ENCODE peak calls at places on chromosomes 5 and 9, in five cellular contexts. X is IMR-90, C is upper lobe of right lung, W is spleen, N is colonic mucosa. Z is an unnamed sample.

GRCh38 chr9:130662927-130663257 is 1.5 kb upstream of the PRDM12 start:
- DNase-seq in X (no peak), C (no peak), W (no peak), N (no peak), Z (no peak)

GRCh38 chr9:2181794-2182193 is 166.6 kb downstream of the SMARCA2 start:
- DNase-seq in X (peak; percentile 7), C (no peak), W (no peak), N (no peak), Z (no peak)

GRCh38 chr9:135332979-135333748 is 146.4 kb upstream of the PPP1R26 start:
- DNase-seq in X (no peak), C (peak; percentile 42), W (no peak), N (no peak), Z (peak; percentile 33)

GRCh38 chr5:142201471-142201887 is 92.9 kb downstream of the NDFIP1 start:
- DNase-seq in X (peak; percentile 99), C (no peak), W (no peak), N (no peak), Z (no peak)

GRCh38 chr5:112097768-112098167 is 321.3 kb downstream of the EPB41L4A start:
- DNase-seq in X (no peak), C (no peak), W (no peak), N (no peak), Z (no peak)

GRCh38 chr5:126120939-126121338 is 302.3 kb upstream of the GRAMD2B start:
- DNase-seq in X (no peak), C (no peak), W (no peak), N (no peak), Z (no peak)

GRCh38 chr5:173925449-173926071 is 37.4 kb downstream of the CPEB4 start:
- DNase-seq in X (peak; percentile 57), C (no peak), W (peak; percentile 82), N (peak; percentile 66), Z (no peak)

GRCh38 chr5:74766348-74766886 is 500 bp downstream of the GFM2 start:
- DNase-seq in X (peak; percentile 64), C (no peak), W (no peak), N (peak; percentile 24), Z (no peak)

GRCh38 chr9:137590123-137590468 is 216 bp downstream of the ZMYND19 start:
- DNase-seq in X (no peak), C (no peak), W (no peak), N (no peak), Z (no peak)

GRCh38 chr5:176796411-176796810 is 13.9 kb upstream of the UNC5A start:
- DNase-seq in X (no peak), C (no peak), W (no peak), N (no peak), Z (no peak)

GRCh38 chr9:126625329-126626116 is 11.8 kb downstream of the LMX1B start:
- DNase-seq in X (no peak), C (no peak), W (no peak), N (no peak), Z (no peak)

GRCh38 chr5:140165921-140166270 is 9.1 kb upstream of the CYSTM1 start:
- DNase-seq in X (no peak), C (no peak), W (no peak), N (no peak), Z (no peak)

GRCh38 chr9:69421908-69422801 is 97.1 kb downstream of the ENTREP1 start:
- DNase-seq in X (peak; percentile 59), C (no peak), W (no peak), N (peak; percentile 62), Z (no peak)

GRCh38 chr5:10660135-10660534 is 96.3 kb downstream of the ANKRD33B start:
- DNase-seq in X (no peak), C (no peak), W (no peak), N (no peak), Z (peak; percentile 51)

GRCh38 chr9:108271646-108272349 is 584.0 kb downstream of the ACTL7B start:
- DNase-seq in X (peak; percentile 88), C (no peak), W (no peak), N (peak; percentile 78), Z (no peak)

GRCh38 chr5:102921341-102922047 is 166.4 kb downstream of the PAM start:
- DNase-seq in X (peak; percentile 29), C (no peak), W (no peak), N (no peak), Z (no peak)

GRCh38 chr9:136720251-136720886 is 8.0 kb downstream of the DIPK1B start:
- DNase-seq in X (no peak), C (no peak), W (no peak), N (no peak), Z (no peak)

GRCh38 chr9:86036555-86036954 is 62.8 kb downstream of the GOLM1 start:
- DNase-seq in X (no peak), C (no peak), W (no peak), N (no peak), Z (no peak)

GRCh38 chr9:77960356-77961153 is 71.1 kb downstream of the GNAQ start:
- DNase-seq in X (no peak), C (no peak), W (no peak), N (no peak), Z (no peak)

GRCh38 chr9:93086445-93087224 is 9.4 kb upstream of the CARD19 start:
- DNase-seq in X (no peak), C (peak; percentile 25), W (peak; percentile 28), N (peak; percentile 55), Z (no peak)

GRCh38 chr5:77239126-77239741 is 28.8 kb downstream of the PDE8B start:
- DNase-seq in X (no peak), C (no peak), W (no peak), N (no peak), Z (no peak)

GRCh38 chr5:124460666-124461065 is 285.8 kb downstream of the ZNF608 start:
- DNase-seq in X (no peak), C (no peak), W (no peak), N (no peak), Z (no peak)

GRCh38 chr9:91972076-91972626 is 22.1 kb upstream of the ROR2 start:
- DNase-seq in X (no peak), C (no peak), W (no peak), N (no peak), Z (no peak)

GRCh38 chr5:1295650-1296037 is 776 bp upstream of the TERT start:
- DNase-seq in X (no peak), C (peak; percentile 51), W (peak; percentile 76), N (peak; percentile 15), Z (peak; percentile 70)

GRCh38 chr5:76544268-76544926 is 78.8 kb downstream of the F2RL2 start:
- DNase-seq in X (peak; percentile 13), C (no peak), W (no peak), N (peak; percentile 67), Z (no peak)

GRCh38 chr5:107217721-107218130 is 453.0 kb downstream of the EFNA5 start:
- DNase-seq in X (no peak), C (peak; percentile 81), W (no peak), N (no peak), Z (no peak)

GRCh38 chr9:94867842-94868312 is 141.4 kb downstream of the AOPEP start:
- DNase-seq in X (peak; percentile 98), C (no peak), W (no peak), N (no peak), Z (no peak)

GRCh38 chr9:128102861-128103588 is 24.5 kb downstream of the PTGES2 start:
- DNase-seq in X (no peak), C (no peak), W (peak; percentile 75), N (no peak), Z (no peak)

GRCh38 chr5:98364549-98364948 is 408.9 kb upstream of the RGMB start:
- DNase-seq in X (no peak), C (no peak), W (no peak), N (no peak), Z (no peak)

GRCh38 chr5:161007879-161008278 is 155.9 kb upstream of the ATP10B start:
- DNase-seq in X (no peak), C (no peak), W (no peak), N (no peak), Z (no peak)

GRCh38 chr9:86052556-86053468 is 46.5 kb downstream of the GOLM1 start:
- DNase-seq in X (no peak), C (no peak), W (no peak), N (no peak), Z (no peak)

GRCh38 chr5:8114597-8115266 is 245.8 kb downstream of the MTRR start:
- DNase-seq in X (no peak), C (no peak), W (no peak), N (no peak), Z (no peak)

GRCh38 chr5:180670586-180671359 is 21.4 kb upstream of the FLT4 start:
- DNase-seq in X (peak; percentile 37), C (no peak), W (no peak), N (peak; percentile 28), Z (no peak)

GRCh38 chr5:43570487-43571158 is 13.7 kb upstream of the PAIP1 start:
- DNase-seq in X (no peak), C (no peak), W (no peak), N (no peak), Z (no peak)
- H3K4me3 ChIP-seq in X (no peak overlapping the region), C (peak overlapping the region; percentile 6), W (no peak overlapping the region), N (no peak overlapping the region), Z (no peak overlapping the region)

DNA sequence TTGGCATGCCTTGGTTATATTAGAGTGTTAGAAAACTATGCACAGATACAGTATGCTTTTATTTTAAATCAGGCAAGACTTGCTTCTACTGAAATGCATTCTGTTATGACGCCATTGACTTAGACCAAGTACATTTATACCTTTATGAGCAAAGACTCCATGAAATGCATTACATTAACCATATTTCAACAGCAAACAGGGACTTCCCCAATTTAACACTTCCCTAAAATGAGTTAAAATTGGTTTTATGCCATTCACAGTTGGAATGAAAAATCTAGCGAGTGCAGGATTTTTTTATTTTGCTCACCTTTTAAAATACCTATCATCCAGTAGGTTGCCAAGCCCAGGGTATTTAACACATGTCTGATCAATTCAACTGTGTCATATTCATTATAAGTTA is 272.1 kb upstream of the IZUMO3 start:
- DNase-seq in X (no peak), C (no peak), W (no peak), N (no peak), Z (no peak)
- H3K4me1 ChIP-seq in X (no peaks in the 10 kb centered on the region), C (no peaks in the 10 kb centered on the region), W (no peaks in the 10 kb centered on the region), N (no peaks in the 10 kb centered on the region), Z (no peaks in the 10 kb centered on the region)

GRCh38 chr5:171143171-171143570 is 165.9 kb upstream of the TLX3 start:
- DNase-seq in X (no peak), C (no peak), W (no peak), N (no peak), Z (no peak)

GRCh38 chr5:171139227-171139626 is 169.8 kb upstream of the TLX3 start:
- DNase-seq in X (no peak), C (no peak), W (no peak), N (no peak), Z (no peak)

GRCh38 chr5:171143926-171144325 is 165.1 kb upstream of the TLX3 start:
- DNase-seq in X (no peak), C (no peak), W (no peak), N (no peak), Z (no peak)

GRCh38 chr5:171142617-171143016 is 166.4 kb upstream of the TLX3 start:
- DNase-seq in X (no peak), C (no peak), W (no peak), N (no peak), Z (no peak)

GRCh38 chr5:171137768-171138540 is 171.1 kb upstream of the TLX3 start:
- DNase-seq in X (peak; percentile 89), C (no peak), W (no peak), N (no peak), Z (no peak)
- H3K27ac ChIP-seq in X (no peak overlapping the region), C (no peak overlapping the region), W (no peak overlapping the region), N (no peak overlapping the region), Z (no peak overlapping the region)

DNA sequence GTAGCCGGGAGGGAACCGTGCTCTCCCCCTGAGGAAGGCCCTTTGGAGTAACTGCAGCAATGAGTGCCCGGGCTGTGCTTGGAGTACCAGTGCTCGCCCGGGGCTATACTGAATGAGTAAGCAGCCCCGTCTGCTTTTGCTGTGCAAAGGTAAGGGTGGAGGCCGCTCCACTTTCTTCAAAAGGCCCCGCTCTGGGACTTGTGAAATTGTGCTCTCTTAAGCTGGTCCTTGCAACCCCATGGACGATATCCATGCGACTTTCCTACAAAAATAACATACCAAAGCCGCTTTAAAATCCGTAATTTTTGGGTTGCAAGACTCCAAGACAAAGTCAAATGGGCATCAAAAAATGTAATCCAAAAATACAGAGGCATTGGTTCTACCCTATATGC is 579 bp upstream of the TNFAIP8 start:
- DNase-seq in X (no peak), C (peak; percentile 67), W (peak; percentile 79), N (no peak), Z (peak; percentile 92)
- H3K4me3 ChIP-seq in X (peak overlapping the region; percentile 74), C (peak overlapping the region; percentile 69), W (peak overlapping the region; percentile 64), N (peak overlapping the region; percentile 56), Z (peak overlapping the region; percentile 37)

Z was measured in RWPE2.